ENCODE peak calls at places on chromosomes 1 and 21, in nine cellular contexts. One of them, this sample, is unnamed.

GRCh38 chr1:68377098-68377497 is 72.7 kb downstream of the RPE65 start:
- DNase-seq in neural progenitor cell: no peak
- DNase-seq in brain microvascular endothelial cell: no peak
- DNase-seq in AG10803: no peak
- DNase-seq in RWPE2: no peak
- DNase-seq in AG09309: no peak
- DNase-seq in right atrium auricular region: no peak
- DNase-seq in upper lobe of right lung: no peak
- DNase-seq in foreskin fibroblast: no peak
- DNase-seq in this sample: no peak

GRCh38 chr1:89221341-89221740 is 22.6 kb upstream of the GBP4 start:
- DNase-seq in RWPE2: no peak
- DNase-seq in neural progenitor cell: no peak
- DNase-seq in brain microvascular endothelial cell: no peak
- DNase-seq in foreskin fibroblast: no peak
- DNase-seq in AG09309: no peak
- DNase-seq in AG10803: no peak
- DNase-seq in upper lobe of right lung: no peak
- DNase-seq in right atrium auricular region: no peak
- DNase-seq in this sample: no peak

GRCh38 chr1:167083066-167083682 is 7.0 kb downstream of the GPA33 start:
- DNase-seq in foreskin fibroblast: no peak
- DNase-seq in upper lobe of right lung: no peak
- DNase-seq in AG10803: no peak
- DNase-seq in neural progenitor cell: no peak
- DNase-seq in RWPE2: no peak
- DNase-seq in brain microvascular endothelial cell: no peak
- DNase-seq in AG09309: no peak
- DNase-seq in right atrium auricular region: no peak
- DNase-seq in this sample: no peak

GRCh38 chr1:23371987-23372386 is 2.4 kb upstream of the ZNF436 start:
- DNase-seq in upper lobe of right lung: no peak
- DNase-seq in RWPE2: no peak
- DNase-seq in foreskin fibroblast: no peak
- DNase-seq in neural progenitor cell: peak; percentile 36
- DNase-seq in brain microvascular endothelial cell: no peak
- DNase-seq in right atrium auricular region: no peak
- DNase-seq in AG10803: no peak
- DNase-seq in AG09309: no peak
- DNase-seq in this sample: no peak

GRCh38 chr21:17501107-17502006 is 11.5 kb upstream of the CXADR start:
- DNase-seq in foreskin fibroblast: peak; percentile 18
- DNase-seq in brain microvascular endothelial cell: no peak
- DNase-seq in AG09309: no peak
- DNase-seq in neural progenitor cell: no peak
- DNase-seq in upper lobe of right lung: no peak
- DNase-seq in right atrium auricular region: no peak
- DNase-seq in RWPE2: no peak
- DNase-seq in AG10803: no peak
- DNase-seq in this sample: no peak

GRCh38 chr1:200233393-200233792 is 176.4 kb downstream of the ZNF281 start:
- DNase-seq in RWPE2: no peak
- DNase-seq in neural progenitor cell: no peak
- DNase-seq in brain microvascular endothelial cell: peak; percentile 39
- DNase-seq in upper lobe of right lung: no peak
- DNase-seq in foreskin fibroblast: peak; percentile 20
- DNase-seq in AG09309: no peak
- DNase-seq in AG10803: peak; percentile 83
- DNase-seq in right atrium auricular region: no peak
- DNase-seq in this sample: no peak

GRCh38 chr1:17922833-17923232 is 167.7 kb downstream of the ACTL8 start:
- DNase-seq in upper lobe of right lung: no peak
- DNase-seq in right atrium auricular region: no peak
- DNase-seq in brain microvascular endothelial cell: peak; percentile 25
- DNase-seq in foreskin fibroblast: peak; percentile 13
- DNase-seq in RWPE2: no peak
- DNase-seq in AG10803: peak; percentile 30
- DNase-seq in AG09309: no peak
- DNase-seq in neural progenitor cell: peak; percentile 86
- DNase-seq in this sample: peak; percentile 52

GRCh38 chr1:160522622-160523345 is at the start of gene SLAMF6:
- DNase-seq in AG10803: no peak
- DNase-seq in upper lobe of right lung: no peak
- DNase-seq in neural progenitor cell: no peak
- DNase-seq in AG09309: no peak
- DNase-seq in foreskin fibroblast: no peak
- DNase-seq in RWPE2: no peak
- DNase-seq in right atrium auricular region: no peak
- DNase-seq in brain microvascular endothelial cell: no peak
- DNase-seq in this sample: no peak

GRCh38 chr1:205991237-205991636 is 12.0 kb downstream of the RAB7B start:
- DNase-seq in RWPE2: no peak
- DNase-seq in AG09309: peak; percentile 21
- DNase-seq in AG10803: peak; percentile 63
- DNase-seq in foreskin fibroblast: peak; percentile 73
- DNase-seq in brain microvascular endothelial cell: no peak
- DNase-seq in right atrium auricular region: no peak
- DNase-seq in neural progenitor cell: no peak
- DNase-seq in upper lobe of right lung: no peak
- DNase-seq in this sample: no peak

GRCh38 chr1:115530407-115530806 is 111.4 kb upstream of the VANGL1 start:
- DNase-seq in right atrium auricular region: no peak
- DNase-seq in AG10803: peak; percentile 90
- DNase-seq in brain microvascular endothelial cell: peak; percentile 37
- DNase-seq in foreskin fibroblast: peak; percentile 89
- DNase-seq in AG09309: peak; percentile 32
- DNase-seq in neural progenitor cell: no peak
- DNase-seq in upper lobe of right lung: no peak
- DNase-seq in RWPE2: no peak
- DNase-seq in this sample: no peak

GRCh38 chr1:2271134-2271785 is 43.1 kb downstream of the SKI start:
- DNase-seq in AG10803: no peak
- DNase-seq in brain microvascular endothelial cell: no peak
- DNase-seq in right atrium auricular region: no peak
- DNase-seq in foreskin fibroblast: no peak
- DNase-seq in AG09309: no peak
- DNase-seq in RWPE2: no peak
- DNase-seq in upper lobe of right lung: no peak
- DNase-seq in neural progenitor cell: peak; percentile 96
- DNase-seq in this sample: peak; percentile 71

GRCh38 chr1:2269193-2269921 is 41.2 kb downstream of the SKI start:
- DNase-seq in AG10803: no peak
- DNase-seq in AG09309: no peak
- DNase-seq in neural progenitor cell: no peak
- DNase-seq in brain microvascular endothelial cell: no peak
- DNase-seq in RWPE2: no peak
- DNase-seq in upper lobe of right lung: no peak
- DNase-seq in foreskin fibroblast: no peak
- DNase-seq in right atrium auricular region: no peak
- DNase-seq in this sample: no peak

GRCh38 chr1:2269922-2270259 is 41.8 kb downstream of the SKI start:
- DNase-seq in right atrium auricular region: no peak
- DNase-seq in AG09309: no peak
- DNase-seq in upper lobe of right lung: no peak
- DNase-seq in RWPE2: no peak
- DNase-seq in neural progenitor cell: no peak
- DNase-seq in foreskin fibroblast: no peak
- DNase-seq in AG10803: no peak
- DNase-seq in brain microvascular endothelial cell: no peak
- DNase-seq in this sample: no peak

GRCh38 chr1:2271841-2272655 is 43.9 kb downstream of the SKI start:
- DNase-seq in right atrium auricular region: no peak
- DNase-seq in RWPE2: no peak
- DNase-seq in upper lobe of right lung: peak; percentile 67
- DNase-seq in AG09309: no peak
- DNase-seq in neural progenitor cell: peak; percentile 90
- DNase-seq in brain microvascular endothelial cell: no peak
- DNase-seq in foreskin fibroblast: peak; percentile 49
- DNase-seq in AG10803: no peak
- DNase-seq in this sample: peak; percentile 56

GRCh38 chr1:2270260-2271100 is 42.4 kb downstream of the SKI start:
- DNase-seq in neural progenitor cell: peak; percentile 87
- DNase-seq in foreskin fibroblast: peak; percentile 69
- DNase-seq in right atrium auricular region: no peak
- DNase-seq in AG09309: no peak
- DNase-seq in AG10803: no peak
- DNase-seq in upper lobe of right lung: no peak
- DNase-seq in brain microvascular endothelial cell: no peak
- DNase-seq in RWPE2: no peak
- DNase-seq in this sample: peak; percentile 66
- TF ChIP-seq CTCF in neural progenitor cell: no peak
- TF ChIP-seq CTCF in foreskin fibroblast: no peak
- TF ChIP-seq CTCF in right atrium auricular region: no peak
- TF ChIP-seq CTCF in AG09309: no peak
- TF ChIP-seq CTCF in AG10803: no peak
- TF ChIP-seq CTCF in upper lobe of right lung: no peak
- TF ChIP-seq CTCF in brain microvascular endothelial cell: no peak
- TF ChIP-seq CTCF in RWPE2: no peak
- TF ChIP-seq CTCF in this sample: no peak

GRCh38 chr1:19101244-19101643 is 108.8 kb downstream of the UBR4 start:
- DNase-seq in AG10803: no peak
- DNase-seq in brain microvascular endothelial cell: no peak
- DNase-seq in foreskin fibroblast: peak; percentile 70
- DNase-seq in upper lobe of right lung: no peak
- DNase-seq in neural progenitor cell: no peak
- DNase-seq in RWPE2: no peak
- DNase-seq in AG09309: peak; percentile 45
- DNase-seq in right atrium auricular region: no peak
- DNase-seq in this sample: no peak

GRCh38 chr1:19091539-19091938 is 118.5 kb downstream of the UBR4 start:
- DNase-seq in right atrium auricular region: no peak
- DNase-seq in brain microvascular endothelial cell: no peak
- DNase-seq in neural progenitor cell: no peak
- DNase-seq in RWPE2: no peak
- DNase-seq in upper lobe of right lung: no peak
- DNase-seq in AG09309: no peak
- DNase-seq in AG10803: no peak
- DNase-seq in foreskin fibroblast: no peak
- DNase-seq in this sample: no peak

GRCh38 chr1:19100008-19100407 is 110.1 kb downstream of the UBR4 start:
- DNase-seq in foreskin fibroblast: no peak
- DNase-seq in right atrium auricular region: no peak
- DNase-seq in RWPE2: no peak
- DNase-seq in brain microvascular endothelial cell: no peak
- DNase-seq in AG09309: no peak
- DNase-seq in upper lobe of right lung: no peak
- DNase-seq in neural progenitor cell: no peak
- DNase-seq in AG10803: no peak
- DNase-seq in this sample: no peak

GRCh38 chr1:19096990-19097389 is 113.1 kb downstream of the UBR4 start:
- DNase-seq in AG10803: no peak
- DNase-seq in right atrium auricular region: no peak
- DNase-seq in brain microvascular endothelial cell: no peak
- DNase-seq in foreskin fibroblast: no peak
- DNase-seq in upper lobe of right lung: no peak
- DNase-seq in RWPE2: no peak
- DNase-seq in AG09309: no peak
- DNase-seq in neural progenitor cell: no peak
- DNase-seq in this sample: no peak

GRCh38 chr1:19096036-19096833 is 113.8 kb downstream of the UBR4 start:
- DNase-seq in upper lobe of right lung: no peak
- DNase-seq in RWPE2: no peak
- DNase-seq in right atrium auricular region: no peak
- DNase-seq in neural progenitor cell: peak; percentile 61
- DNase-seq in AG09309: no peak
- DNase-seq in brain microvascular endothelial cell: no peak
- DNase-seq in AG10803: peak; percentile 9
- DNase-seq in foreskin fibroblast: no peak
- DNase-seq in this sample: peak; percentile 26
- TF ChIP-seq CTCF in upper lobe of right lung: peak; percentile 50
- TF ChIP-seq CTCF in RWPE2: peak; percentile 58
- TF ChIP-seq CTCF in right atrium auricular region: peak; percentile 68
- TF ChIP-seq CTCF in neural progenitor cell: peak; percentile 59
- TF ChIP-seq CTCF in AG09309: peak; percentile 35
- TF ChIP-seq CTCF in brain microvascular endothelial cell: peak; percentile 61
- TF ChIP-seq CTCF in AG10803: peak; percentile 50
- TF ChIP-seq CTCF in foreskin fibroblast: peak; percentile 16
- TF ChIP-seq CTCF in this sample: peak; percentile 60

GRCh38 chr21:28779914-28780313 is 212.8 kb downstream of the LTN1 start:
- DNase-seq in RWPE2: no peak
- DNase-seq in AG09309: no peak
- DNase-seq in right atrium auricular region: no peak
- DNase-seq in neural progenitor cell: no peak
- DNase-seq in foreskin fibroblast: no peak
- DNase-seq in brain microvascular endothelial cell: no peak
- DNase-seq in upper lobe of right lung: no peak
- DNase-seq in AG10803: no peak
- DNase-seq in this sample: no peak

GRCh38 chr21:28776251-28776650 is 216.4 kb downstream of the LTN1 start:
- DNase-seq in foreskin fibroblast: peak; percentile 86
- DNase-seq in AG10803: peak; percentile 65
- DNase-seq in RWPE2: no peak
- DNase-seq in AG09309: peak; percentile 71
- DNase-seq in right atrium auricular region: no peak
- DNase-seq in brain microvascular endothelial cell: peak; percentile 95
- DNase-seq in neural progenitor cell: no peak
- DNase-seq in upper lobe of right lung: no peak
- DNase-seq in this sample: no peak

GRCh38 chr21:28783641-28784185 is 209.0 kb downstream of the LTN1 start:
- DNase-seq in foreskin fibroblast: no peak
- DNase-seq in AG09309: no peak
- DNase-seq in brain microvascular endothelial cell: no peak
- DNase-seq in RWPE2: no peak
- DNase-seq in neural progenitor cell: no peak
- DNase-seq in upper lobe of right lung: peak; percentile 55
- DNase-seq in AG10803: no peak
- DNase-seq in right atrium auricular region: no peak
- DNase-seq in this sample: no peak

DNA sequence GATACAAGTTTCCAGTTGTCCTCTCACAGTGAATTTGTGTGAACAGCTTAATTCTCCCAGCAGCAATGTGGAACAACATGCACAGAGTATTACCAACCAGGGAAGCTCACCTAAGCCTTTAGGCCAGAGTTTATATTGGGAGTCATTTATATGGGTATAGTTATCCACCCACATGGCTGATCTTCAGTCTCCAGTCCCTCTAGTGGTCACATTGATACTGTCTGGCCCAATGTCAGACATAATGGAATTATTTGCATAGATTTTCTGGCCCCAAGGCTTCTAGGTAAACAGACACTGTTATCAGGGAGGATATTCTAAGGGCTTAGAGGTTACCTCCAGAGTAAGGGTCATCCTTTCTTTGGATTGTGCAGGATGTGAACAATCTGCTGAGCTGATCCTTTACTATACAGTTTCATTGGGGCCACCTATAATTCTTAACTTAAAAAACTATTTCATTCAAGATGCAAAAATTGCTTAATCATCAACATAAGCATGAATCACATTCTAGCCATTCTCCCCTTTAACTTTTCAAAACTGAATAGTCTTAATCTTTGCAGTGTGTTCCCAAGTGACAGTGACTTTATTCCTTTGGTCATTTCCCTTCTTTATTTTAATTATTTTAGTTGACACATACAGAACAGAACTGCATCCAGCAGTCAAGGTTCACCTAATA is 210.9 kb downstream of the LTN1 start:
- DNase-seq in AG10803: peak; percentile 26
- DNase-seq in AG09309: no peak
- DNase-seq in right atrium auricular region: no peak
- DNase-seq in foreskin fibroblast: peak; percentile 68
- DNase-seq in neural progenitor cell: peak; percentile 5
- DNase-seq in brain microvascular endothelial cell: peak; percentile 44
- DNase-seq in upper lobe of right lung: no peak
- DNase-seq in RWPE2: no peak
- DNase-seq in this sample: no peak
- TF ChIP-seq CTCF in AG10803: peak; percentile 68
- TF ChIP-seq CTCF in AG09309: peak; percentile 60
- TF ChIP-seq CTCF in right atrium auricular region: peak; percentile 50
- TF ChIP-seq CTCF in foreskin fibroblast: peak; percentile 57
- TF ChIP-seq CTCF in neural progenitor cell: peak; percentile 51
- TF ChIP-seq CTCF in brain microvascular endothelial cell: peak; percentile 76
- TF ChIP-seq CTCF in upper lobe of right lung: peak; percentile 38
- TF ChIP-seq CTCF in RWPE2: peak; percentile 56
- TF ChIP-seq CTCF in this sample: peak; percentile 62

GRCh38 chr21:14403681-14404318 is 20.9 kb upstream of the HSPA13 start:
- DNase-seq in AG10803: peak; percentile 39
- DNase-seq in right atrium auricular region: no peak
- DNase-seq in AG09309: peak; percentile 11
- DNase-seq in RWPE2: no peak
- DNase-seq in upper lobe of right lung: no peak
- DNase-seq in neural progenitor cell: peak; percentile 21
- DNase-seq in brain microvascular endothelial cell: peak; percentile 31
- DNase-seq in foreskin fibroblast: peak; percentile 55
- DNase-seq in this sample: no peak
- TF ChIP-seq CTCF in AG10803: peak; percentile 67
- TF ChIP-seq CTCF in right atrium auricular region: peak; percentile 64
- TF ChIP-seq CTCF in AG09309: peak; percentile 50
- TF ChIP-seq CTCF in RWPE2: peak; percentile 81
- TF ChIP-seq CTCF in upper lobe of right lung: peak; percentile 60
- TF ChIP-seq CTCF in neural progenitor cell: peak; percentile 67
- TF ChIP-seq CTCF in brain microvascular endothelial cell: peak; percentile 52
- TF ChIP-seq CTCF in foreskin fibroblast: peak; percentile 40
- TF ChIP-seq CTCF in this sample: peak; percentile 80

This sample was measured in neural crest cell.